ENCODE peak calls at places on chromosomes 13 and 19, in ten cellular contexts. S, H, J, G, C, L, X, Y, V and E are unnamed samples.

GRCh38 chr13:71820699-71821098 is 46.3 kb downstream of the DACH1 start:
- DNase-seq in V (no peak), X (no peak), G (no peak), S (no peak), L (no peak), C (no peak), H (no peak), J (no peak), Y (no peak), E (no peak)

GRCh38 chr19:6947745-6948144 is 60.4 kb downstream of the ADGRE1 start:
- DNase-seq in S (peak; percentile 16), L (no peak), C (no peak), J (no peak), Y (peak; percentile 68), V (peak; percentile 89), H (peak; percentile 3), G (no peak), X (peak; percentile 30), E (peak; percentile 46)

GRCh38 chr19:32195706-32196610 is 149.5 kb upstream of the ZNF507 start:
- DNase-seq in S (no peak), V (no peak), L (no peak), C (no peak), Y (no peak), H (no peak), J (no peak), X (no peak), G (no peak), E (no peak)

GRCh38 chr13:99113351-99113750 is 87.3 kb upstream of the UBAC2 start:
- DNase-seq in L (no peak), G (no peak), H (no peak), X (no peak), V (no peak), C (no peak), Y (no peak), S (no peak), J (no peak), E (no peak)

GRCh38 chr13:59951011-59951410 is 212.7 kb downstream of the DIAPH3 start:
- DNase-seq in C (no peak), Y (no peak), L (no peak), G (peak; percentile 46), X (no peak), H (no peak), J (no peak), S (no peak), V (peak; percentile 78), E (no peak)

GRCh38 chr19:33552928-33553279 is 31.3 kb upstream of the PEPD start:
- DNase-seq in L (no peak), C (no peak), S (no peak), X (no peak), V (no peak), G (no peak), H (no peak), Y (no peak), J (no peak), E (no peak)

GRCh38 chr13:44299544-44299943 is 74.1 kb upstream of the SERP2 start:
- DNase-seq in X (no peak), S (no peak), H (no peak), V (no peak), G (no peak), C (no peak), L (no peak), Y (no peak), J (no peak), E (no peak)

GRCh38 chr19:56969726-56970125 is 129.2 kb upstream of the PEG3 start:
- DNase-seq in G (no peak), Y (no peak), X (no peak), V (peak; percentile 68), C (no peak), L (no peak), S (no peak), J (no peak), H (no peak), E (no peak)

DNA sequence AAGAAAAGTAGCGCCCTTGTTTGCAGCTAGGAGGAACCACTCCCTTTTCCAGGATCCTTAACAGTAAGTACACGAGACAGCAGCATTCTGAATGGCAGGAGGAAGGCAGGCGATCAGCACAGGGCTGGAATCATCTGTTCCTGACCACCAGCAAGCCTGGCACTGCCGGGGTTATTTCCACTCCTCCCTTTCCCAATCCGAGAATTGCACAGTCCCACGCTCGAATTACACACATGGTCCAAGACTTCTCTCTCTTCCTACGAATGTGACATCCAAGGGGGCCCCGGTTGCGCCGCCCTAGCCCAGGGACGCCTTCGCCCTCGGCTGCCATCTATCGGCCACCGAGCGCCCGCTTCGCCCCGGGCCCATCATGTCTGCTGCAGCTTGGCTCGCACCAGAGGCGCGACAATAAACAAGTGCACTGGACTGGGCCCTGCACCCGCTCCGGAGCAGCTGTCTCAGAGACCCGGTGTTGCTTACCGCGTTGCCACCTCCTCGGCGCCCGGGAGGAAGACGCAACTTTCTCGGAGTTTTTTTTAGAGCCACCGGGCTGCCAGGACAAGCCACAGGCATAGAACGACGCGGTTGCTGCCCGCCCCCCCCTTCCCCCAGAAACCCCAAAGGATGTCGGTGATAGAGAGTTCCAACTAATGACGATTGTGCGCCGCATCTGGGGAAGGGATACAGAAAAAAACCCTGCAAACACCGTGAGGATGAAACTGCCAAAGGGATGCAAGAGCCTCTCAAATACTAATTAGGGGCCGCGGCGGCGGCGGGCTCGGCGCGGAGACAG is at the start of gene SLITRK5:
- DNase-seq in C (no peak), J (peak; percentile 78), H (peak; percentile 72), Y (peak; percentile 81), X (peak; percentile 54), V (peak; percentile 90), L (no peak), S (no peak), G (peak; percentile 87), E (no peak)
- TF ChIP-seq CTCF in C (no peak), J (peak; percentile 19), H (peak; percentile 79), Y (peak; percentile 55), X (peak; percentile 72), V (peak; percentile 95), L (peak; percentile 88), S (peak; percentile 84), G (peak; percentile 98), E (peak; percentile 82)

GRCh38 chr19:17843908-17844490 is 3.8 kb downstream of the JAK3 start:
- DNase-seq in S (no peak), G (no peak), C (no peak), L (no peak), J (no peak), Y (no peak), X (no peak), H (no peak), V (no peak), E (no peak)

GRCh38 chr19:17841371-17841809 is 6.4 kb downstream of the JAK3 start:
- DNase-seq in L (no peak), V (no peak), J (no peak), H (no peak), X (no peak), C (no peak), G (no peak), Y (no peak), S (no peak), E (no peak)

GRCh38 chr19:17843428-17843827 is 4.4 kb downstream of the JAK3 start:
- DNase-seq in L (no peak), C (no peak), Y (no peak), H (no peak), G (no peak), J (no peak), S (no peak), X (no peak), V (no peak), E (no peak)

GRCh38 chr19:17842663-17843313 is 5.0 kb downstream of the JAK3 start:
- DNase-seq in S (no peak), X (no peak), C (no peak), L (no peak), H (no peak), V (no peak), Y (no peak), J (no peak), G (no peak), E (no peak)

GRCh38 chr19:17841810-17842662 is 5.7 kb downstream of the JAK3 start:
- DNase-seq in S (no peak), C (peak; percentile 57), J (no peak), V (peak; percentile 94), G (peak; percentile 82), Y (peak; percentile 95), L (no peak), X (peak; percentile 91), H (peak; percentile 90), E (no peak)
- H3K4me3 ChIP-seq in S (peak overlapping the region; percentile 13), C (no peak overlapping the region), J (no peak overlapping the region), V (peak overlapping the region; percentile 47), G (peak overlapping the region; percentile 26), Y (peak overlapping the region; percentile 47), L (peak overlapping the region; percentile 52), X (peak overlapping the region; percentile 25), H (peak overlapping the region; percentile 45), E (peak overlapping the region; percentile 62)

GRCh38 chr19:19145281-19145999 is 7.2 kb upstream of the TMEM161A start:
- DNase-seq in G (no peak), V (no peak), L (no peak), C (no peak), S (no peak), Y (no peak), H (no peak), X (no peak), J (no peak), E (no peak)

GRCh38 chr19:19146865-19147264 is 8.6 kb upstream of the TMEM161A start:
- DNase-seq in S (no peak), C (no peak), X (no peak), V (no peak), Y (no peak), H (no peak), J (no peak), G (no peak), L (no peak), E (no peak)

GRCh38 chr19:19149402-19149801 is 11.1 kb upstream of the TMEM161A start:
- DNase-seq in L (no peak), S (no peak), X (no peak), Y (no peak), J (no peak), H (no peak), C (no peak), V (no peak), G (no peak), E (no peak)

GRCh38 chr19:19147344-19147743 is 9.1 kb upstream of the TMEM161A start:
- DNase-seq in L (no peak), G (no peak), H (no peak), Y (no peak), C (no peak), S (no peak), V (no peak), J (no peak), X (no peak), E (no peak)

GRCh38 chr19:19146000-19146608 is 7.8 kb upstream of the TMEM161A start:
- DNase-seq in S (no peak), C (peak; percentile 83), H (peak; percentile 58), J (peak; percentile 92), Y (peak; percentile 55), V (peak; percentile 83), X (peak; percentile 73), L (peak; percentile 29), G (peak; percentile 49), E (peak; percentile 17)
- TF ChIP-seq CTCF in S (peak; percentile 98), C (peak; percentile 98), H (peak; percentile 89), J (peak; percentile 75), Y (peak; percentile 65), V (peak; percentile 97), X (peak; percentile 92), L (peak; percentile 91), G (peak; percentile 98), E (peak; percentile 90)

DNA sequence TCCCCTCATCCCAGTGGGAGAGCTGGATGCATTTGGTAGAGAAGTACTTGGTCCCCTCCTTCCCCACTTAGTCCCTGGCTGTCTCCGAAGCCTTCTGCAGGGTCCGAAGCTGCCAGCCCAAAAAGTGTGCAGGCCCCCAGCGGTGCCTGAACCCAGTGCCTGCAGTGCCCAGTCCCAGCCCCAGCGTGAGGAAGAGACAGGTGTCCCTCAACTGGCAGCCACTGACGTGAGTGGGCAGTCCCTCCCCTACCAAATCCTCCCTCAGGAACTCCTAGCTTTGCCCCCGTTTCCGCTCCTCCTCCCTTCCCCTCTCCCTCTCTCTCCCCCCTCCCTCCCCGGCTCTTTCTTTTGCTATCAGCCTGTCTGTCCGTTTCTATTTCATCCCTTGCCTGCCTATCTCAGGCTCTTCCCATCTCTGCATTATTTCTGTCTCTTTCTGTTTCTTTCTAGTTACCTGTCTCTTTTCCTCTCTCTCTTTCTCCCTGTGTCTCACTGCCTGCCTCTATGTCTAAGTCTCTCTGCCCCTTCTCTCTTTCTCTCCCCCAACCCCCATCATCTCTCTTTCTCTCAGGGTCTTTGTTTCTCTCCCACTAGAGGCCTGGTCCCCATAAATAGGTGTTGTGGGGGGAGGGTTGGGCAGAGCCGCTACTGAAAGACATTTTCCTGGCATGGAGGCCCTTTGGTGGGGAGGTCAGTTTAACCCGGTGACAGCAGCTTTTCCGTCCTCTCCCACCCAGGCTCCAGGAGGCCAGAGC is 1.7 kb upstream of the LTBP4 start:
- DNase-seq in Y (no peak), X (peak; percentile 49), S (no peak), J (no peak), H (peak; percentile 40), V (peak; percentile 86), L (no peak), G (no peak), C (peak; percentile 51), E (no peak)
- H3K4me3 ChIP-seq in Y (no peak overlapping the region), X (no peak overlapping the region), S (no peak overlapping the region), J (no peak overlapping the region), H (no peak overlapping the region), V (peak overlapping the region; percentile 61), L (peak overlapping the region; percentile 2), G (no peak overlapping the region), C (no peak overlapping the region), E (peak overlapping the region; percentile 55)